ENCODE peak calls at places on chromosomes 6 and 20, in six cellular contexts. W is MCF 10A, A is lung, I is ovary, P is foreskin fibroblast, M is thyroid gland. H is an unnamed sample.
A peak's percentile ranks its signal among the peaks of the same experiment; 100 is the strongest.

GRCh38 chr6:106974999-106975698 is 620 bp upstream of the CD24 start:
- DNase-seq in A (peak; percentile 33), P (no peak), M (peak; percentile 73), I (no peak), W (peak; percentile 50), H (no peak)

GRCh38 chr6:47132724-47133123 is 90.6 kb upstream of the ADGRF1 start:
- DNase-seq in W (no peak), M (no peak), P (no peak), A (no peak), I (no peak), H (no peak)

GRCh38 chr6:131116755-131117360 is 18.4 kb upstream of the AKAP7 start:
- DNase-seq in A (no peak), P (peak; percentile 25), M (no peak), W (peak; percentile 69), I (no peak), H (peak; percentile 46)

GRCh38 chr6:157323114-157323923 is at the start of gene TMEM242:
- DNase-seq in I (peak; percentile 85), P (peak; percentile 94), W (peak; percentile 93), M (peak; percentile 92), A (peak; percentile 92), H (peak; percentile 90)

GRCh38 chr6:45727228-45727627 is 288.4 kb downstream of the CLIC5 start:
- DNase-seq in P (no peak), I (no peak), M (no peak), A (no peak), W (no peak), H (no peak)

GRCh38 chr6:52286798-52287432 is 2.4 kb upstream of the MCM3 start:
- DNase-seq in W (peak; percentile 81), M (peak; percentile 65), A (peak; percentile 75), I (peak; percentile 52), P (peak; percentile 49), H (peak; percentile 70)

GRCh38 chr6:1686117-1687098 is 76.7 kb downstream of the FOXC1 start:
- DNase-seq in W (peak; percentile 96), I (no peak), P (peak; percentile 91), M (peak; percentile 25), A (peak; percentile 44), H (peak; percentile 98)

GRCh38 chr20:21710341-21710740 is 4.9 kb downstream of the PAX1 start:
- DNase-seq in M (no peak), P (no peak), W (no peak), A (no peak), I (no peak), H (no peak)

GRCh38 chr6:139904158-139904533 is 529.7 kb upstream of the CITED2 start:
- DNase-seq in P (no peak), A (no peak), W (no peak), I (no peak), M (no peak), H (no peak)

GRCh38 chr20:56985286-56985685 is 281.2 kb downstream of the BMP7 start:
- DNase-seq in A (no peak), I (no peak), M (no peak), W (peak; percentile 61), P (no peak), H (no peak)

GRCh38 chr6:87274660-87275273 is 47.6 kb upstream of the SMIM8 start:
- DNase-seq in P (peak; percentile 42), I (no peak), W (peak; percentile 26), M (no peak), A (no peak), H (peak; percentile 67)

GRCh38 chr6:114039835-114040234 is 68.9 kb upstream of the HDAC2 start:
- DNase-seq in A (no peak), I (no peak), M (no peak), W (no peak), P (no peak), H (no peak)

GRCh38 chr20:21520702-21521595 is 7.1 kb upstream of the NKX2-2 start:
- DNase-seq in P (no peak), W (no peak), I (no peak), M (no peak), A (no peak), H (no peak)

GRCh38 chr6:49736017-49736508 is 8.1 kb downstream of the CRISP3 start:
- DNase-seq in W (no peak), M (no peak), I (no peak), P (no peak), A (no peak), H (no peak)

GRCh38 chr20:19737025-19737424 is 21.0 kb upstream of the RIN2 start:
- DNase-seq in P (peak; percentile 63), M (no peak), I (no peak), A (no peak), W (peak; percentile 98), H (peak; percentile 24)

GRCh38 chr6:142913511-142914047 is 31.4 kb downstream of the HIVEP2 start:
- DNase-seq in P (no peak), W (no peak), I (no peak), A (no peak), M (no peak), H (no peak)

GRCh38 chr20:23060629-23061028 is 11.2 kb upstream of the THBD start:
- DNase-seq in M (no peak), A (no peak), I (no peak), P (no peak), W (no peak), H (no peak)

GRCh38 chr6:150687508-150687907 is 87.8 kb downstream of the PLEKHG1 start:
- DNase-seq in A (no peak), P (no peak), I (peak; percentile 61), M (peak; percentile 29), W (no peak), H (no peak)

GRCh38 chr6:137690029-137690428 is 177.0 kb upstream of the TNFAIP3 start:
- DNase-seq in W (no peak), A (no peak), M (no peak), I (no peak), P (no peak), H (no peak)

GRCh38 chr20:1134355-1134754 is 16.0 kb downstream of the PSMF1 start:
- DNase-seq in A (no peak), I (no peak), W (no peak), M (no peak), P (no peak), H (no peak)

GRCh38 chr20:9474835-9475413 is 39.5 kb upstream of the LAMP5 start:
- DNase-seq in P (no peak), I (no peak), A (no peak), M (no peak), W (no peak), H (no peak)

GRCh38 chr6:139482184-139482751 is 107.8 kb upstream of the CITED2 start:
- DNase-seq in W (no peak), M (no peak), A (no peak), I (no peak), P (no peak), H (no peak)

GRCh38 chr6:36246511-36247268 is 23.2 kb upstream of the PNPLA1 start:
- DNase-seq in W (peak; percentile 32), A (no peak), I (no peak), P (no peak), M (no peak), H (no peak)

GRCh38 chr20:22586645-22587310 is 2.4 kb upstream of the FOXA2 start:
- DNase-seq in A (peak; percentile 61), M (peak; percentile 61), I (no peak), P (no peak), W (peak; percentile 36), H (no peak)

GRCh38 chr20:35101620-35102019 is 9.0 kb upstream of the TRPC4AP start:
- DNase-seq in W (no peak), M (no peak), A (no peak), P (no peak), I (no peak), H (no peak)

GRCh38 chr6:86706449-86706848 is 230.9 kb upstream of the HTR1E start:
- DNase-seq in W (no peak), A (no peak), I (no peak), M (peak; percentile 13), P (no peak), H (no peak)

GRCh38 chr20:49394264-49394663 is 88.2 kb downstream of the KCNB1 start:
- DNase-seq in W (no peak), A (no peak), P (no peak), M (no peak), I (no peak), H (no peak)

GRCh38 chr6:7085911-7086310 is 21.9 kb upstream of the RREB1 start:
- DNase-seq in W (peak; percentile 43), P (peak; percentile 10), I (peak; percentile 41), A (peak; percentile 35), M (peak; percentile 71), H (peak; percentile 18)

GRCh38 chr6:11732036-11732545 is 46.5 kb downstream of the ADTRP start:
- DNase-seq in P (peak; percentile 10), W (no peak), I (no peak), M (peak; percentile 30), A (peak; percentile 61), H (no peak)

GRCh38 chr6:4612636-4613171 is 163.5 kb upstream of the CDYL start:
- DNase-seq in I (no peak), W (no peak), A (no peak), P (no peak), M (no peak), H (peak; percentile 60)

GRCh38 chr20:8331740-8332412 is 199.8 kb downstream of the PLCB1 start:
- DNase-seq in W (peak; percentile 86), I (peak; percentile 9), P (peak; percentile 83), A (no peak), M (peak; percentile 14), H (peak; percentile 36)

GRCh38 chr6:130409394-130410095 is 43.7 kb downstream of the TMEM200A start:
- DNase-seq in I (no peak), P (no peak), W (no peak), A (no peak), M (no peak), H (no peak)

GRCh38 chr6:26123675-26124549 is 36.7 kb downstream of the HFE start:
- DNase-seq in A (peak; percentile 81), W (peak; percentile 99), P (peak; percentile 98), I (peak; percentile 78), M (peak; percentile 82), H (peak; percentile 100)

GRCh38 chr20:23205656-23206055 is 119.5 kb upstream of the CD93 start:
- DNase-seq in I (no peak), M (peak; percentile 79), P (peak; percentile 69), A (peak; percentile 46), W (no peak), H (no peak)

GRCh38 chr6:137921823-137922222 is 54.8 kb downstream of the TNFAIP3 start:
- DNase-seq in P (no peak), I (no peak), W (no peak), M (no peak), A (no peak), H (no peak)

GRCh38 chr6:27753668-27754407 is 158.4 kb downstream of the OR2B2 start:
- DNase-seq in I (peak; percentile 61), A (peak; percentile 73), W (peak; percentile 93), P (peak; percentile 80), M (peak; percentile 53), H (peak; percentile 86)
- TF ChIP-seq CTCF in I (no peak), A (no peak), W (no peak), P (peak; percentile 9), M (no peak), H (no peak)

GRCh38 chr6:41706876-41707564 is 28.4 kb downstream of the TFEB start:
- DNase-seq in I (peak; percentile 34), M (peak; percentile 61), W (peak; percentile 69), P (peak; percentile 78), A (no peak), H (peak; percentile 34)
- TF ChIP-seq CTCF in I (no peak), M (no peak), W (no peak), P (no peak), A (no peak), H (no peak)

GRCh38 chr6:66926060-66926459 is 1219.0 kb upstream of the EYS start:
- DNase-seq in W (no peak), A (no peak), P (peak; percentile 12), M (no peak), I (no peak), H (no peak)
- TF ChIP-seq CTCF in W (peak; percentile 28), A (no peak), P (no peak), M (no peak), I (no peak), H (peak; percentile 39)

GRCh38 chr20:45085867-45086266 is 15.1 kb downstream of the KCNS1 start:
- DNase-seq in W (no peak), A (no peak), I (no peak), M (no peak), P (no peak), H (no peak)
- TF ChIP-seq CTCF in W (no peak), A (no peak), I (no peak), M (no peak), P (no peak), H (peak; percentile 13)